ENCODE peak calls at places on chromosomes 1 and 21, in four cellular contexts. Q, M, H and G are unnamed samples.

GRCh38 chr1:61436491-61437120 is 288.3 kb downstream of the TM2D1 start:
- DNase-seq in Q (no peak), M (no peak), H (no peak), G (peak; percentile 62)

GRCh38 chr1:112386786-112387346 is 9.1 kb upstream of the CTTNBP2NL start:
- DNase-seq in Q (no peak), M (no peak), H (no peak), G (no peak)

GRCh38 chr1:45512641-45513054 is 9.0 kb downstream of the PRDX1 start:
- DNase-seq in Q (peak; percentile 84), M (no peak), H (no peak), G (peak; percentile 61)

GRCh38 chr1:145987926-145988325 is 8.5 kb downstream of the TXNIP start:
- DNase-seq in Q (no peak), M (no peak), H (no peak), G (no peak)

GRCh38 chr1:38463074-38463473 is 396.5 kb downstream of the RRAGC start:
- DNase-seq in Q (no peak), M (no peak), H (no peak), G (no peak)

GRCh38 chr1:205434738-205435137 is 12.9 kb upstream of the LEMD1 start:
- DNase-seq in Q (no peak), M (no peak), H (no peak), G (no peak)

GRCh38 chr1:221708076-221708571 is 33.8 kb downstream of the DUSP10 start:
- DNase-seq in Q (no peak), M (no peak), H (no peak), G (no peak)

GRCh38 chr1:43359696-43360095 is 915 bp downstream of the CDC20 start:
- DNase-seq in Q (no peak), M (no peak), H (no peak), G (no peak)

GRCh38 chr1:237799762-237800474 is 90.8 kb downstream of the ZP4 start:
- DNase-seq in Q (peak; percentile 93), M (no peak), H (no peak), G (peak; percentile 37)

GRCh38 chr1:9426291-9426711 is 113.0 kb upstream of the SLC25A33 start:
- DNase-seq in Q (no peak), M (no peak), H (no peak), G (no peak)

GRCh38 chr1:226886142-226886901 is 15.9 kb downstream of the PSEN2 start:
- DNase-seq in Q (no peak), M (no peak), H (no peak), G (no peak)

GRCh38 chr1:81950845-81951244 is 150.1 kb downstream of the ADGRL2 start:
- DNase-seq in Q (no peak), M (no peak), H (no peak), G (no peak)

GRCh38 chr1:8985915-8986813 is 40.1 kb downstream of the SLC2A7 start:
- DNase-seq in Q (no peak), M (peak; percentile 92), H (peak; percentile 92), G (peak; percentile 83)

GRCh38 chr1:201648911-201649775 is 110.2 kb downstream of the NAV1 start:
- DNase-seq in Q (no peak), M (no peak), H (no peak), G (no peak)

GRCh38 chr1:63322944-63323865 is 838 bp downstream of the FOXD3 start:
- DNase-seq in Q (peak; percentile 38), M (no peak), H (no peak), G (no peak)

DNA sequence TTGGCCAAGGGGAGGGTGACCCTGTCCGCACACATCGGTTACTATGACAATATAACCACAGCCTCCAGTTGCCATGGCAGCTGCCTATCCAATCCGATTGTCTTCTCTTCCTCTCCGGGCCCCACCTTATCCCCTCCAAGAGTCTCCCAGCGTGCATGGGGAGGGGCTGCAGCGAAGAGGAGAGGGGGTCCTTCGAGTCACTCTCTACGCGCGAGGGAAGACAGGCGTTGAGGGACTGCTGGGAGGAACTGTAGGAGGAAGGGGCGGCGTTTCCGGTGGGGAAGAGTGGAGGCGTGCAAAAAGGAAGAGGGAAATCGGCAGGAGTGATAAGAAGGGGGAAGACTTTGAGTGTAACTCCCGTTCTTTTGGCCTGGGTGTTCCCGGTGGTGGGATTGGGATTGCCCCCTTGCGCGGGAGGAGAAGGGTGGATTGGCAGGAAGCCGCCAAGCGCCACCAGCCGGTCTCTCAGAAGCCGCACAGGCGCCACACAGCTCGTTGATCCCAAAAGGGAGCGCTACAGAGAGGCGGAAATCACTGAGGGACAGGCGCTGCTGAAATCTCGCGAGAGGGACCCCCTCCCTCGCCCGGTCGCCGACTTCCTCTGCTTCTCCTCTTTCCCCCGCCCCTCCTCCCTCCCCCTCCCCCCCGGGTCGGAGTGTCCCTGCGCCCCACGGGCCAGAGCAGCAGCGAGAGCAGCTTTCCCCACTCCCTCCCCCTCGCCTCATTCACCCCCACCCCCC is 381 bp upstream of the SMG7 start:
- DNase-seq in Q (peak; percentile 99), M (peak; percentile 95), H (peak; percentile 91), G (peak; percentile 92)
- TF ChIP-seq CTCF in Q (no peak), M (no peak), H (no peak), G (no peak)

GRCh38 chr1:40384413-40384762 is 10.9 kb downstream of the SMAP2 start:
- DNase-seq in Q (no peak), M (no peak), H (no peak), G (no peak)
- H3K4me3 ChIP-seq in Q (no peak overlapping the region), M (no peak overlapping the region), H (no peak overlapping the region), G (no peak overlapping the region)

DNA sequence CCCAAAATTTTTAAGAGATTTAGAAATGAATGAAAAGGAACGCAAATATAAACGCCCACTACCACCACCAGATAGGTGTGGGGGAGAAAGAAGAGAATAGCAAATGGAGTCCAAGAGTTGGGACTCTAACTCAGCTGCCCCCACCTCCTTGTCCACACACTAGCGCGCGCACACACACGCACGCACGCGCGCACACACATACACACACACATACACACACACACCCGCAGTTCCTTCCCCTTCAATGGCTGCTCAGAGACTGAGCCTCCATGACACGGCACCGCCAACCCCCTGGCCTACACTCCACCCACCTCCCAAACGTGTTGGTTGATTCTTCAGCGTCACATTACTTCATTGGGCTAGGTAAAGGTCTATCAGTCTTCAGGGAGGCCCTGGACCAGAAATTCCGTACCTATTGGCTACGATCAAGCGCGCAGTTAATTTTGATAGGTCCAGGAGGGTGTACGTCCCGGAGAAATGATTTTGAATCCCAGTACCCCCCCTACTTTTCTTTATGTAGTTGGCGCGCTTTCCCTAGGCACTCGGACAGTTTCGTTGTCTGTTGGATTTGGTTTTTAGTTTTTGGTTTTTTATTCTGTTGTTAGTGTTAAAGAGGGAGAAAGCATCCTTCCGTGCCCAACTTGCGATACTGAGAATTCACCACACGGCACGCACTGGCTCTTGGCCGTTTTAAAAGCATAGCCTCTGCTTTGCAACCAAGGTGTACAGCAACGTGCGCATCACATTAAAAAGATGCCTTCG is at the start of gene ANP32E:
- DNase-seq in Q (peak; percentile 97), M (peak; percentile 98), H (peak; percentile 99), G (peak; percentile 99)
- TF ChIP-seq CTCF in Q (no peak), M (peak; percentile 62), H (no peak), G (no peak)

DNA sequence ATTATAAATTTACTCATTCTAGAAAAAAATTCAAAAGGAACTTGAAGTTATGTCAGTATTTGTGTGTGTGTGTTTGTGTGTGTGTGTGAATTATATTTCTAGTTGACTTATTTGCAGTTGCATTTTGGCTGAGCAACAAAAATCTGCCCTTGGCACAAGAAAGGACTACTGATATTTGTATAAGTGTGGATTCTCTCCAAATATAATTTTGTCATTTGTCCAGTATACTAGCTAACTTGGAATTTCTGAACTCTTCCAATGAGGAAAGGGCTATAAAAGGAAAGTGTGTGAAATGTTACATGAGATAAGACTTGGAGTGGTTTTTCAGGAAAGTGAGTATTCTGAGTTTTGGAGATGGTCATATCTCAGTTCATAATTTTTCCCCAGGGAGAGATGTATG is 1384.0 kb upstream of the B3GALT2 start:
- DNase-seq in Q (no peak), M (no peak), H (no peak), G (no peak)
- H3K4me3 ChIP-seq in Q (no peak overlapping the region), M (no peak overlapping the region), H (no peak overlapping the region), G (no peak overlapping the region)

GRCh38 chr1:35220976-35221375 is 28.0 kb upstream of the SFPQ start:
- DNase-seq in Q (no peak), M (no peak), H (no peak), G (peak; percentile 6)
- TF ChIP-seq CTCF in Q (peak; percentile 34), M (no peak), H (peak; percentile 18), G (peak; percentile 62)

DNA sequence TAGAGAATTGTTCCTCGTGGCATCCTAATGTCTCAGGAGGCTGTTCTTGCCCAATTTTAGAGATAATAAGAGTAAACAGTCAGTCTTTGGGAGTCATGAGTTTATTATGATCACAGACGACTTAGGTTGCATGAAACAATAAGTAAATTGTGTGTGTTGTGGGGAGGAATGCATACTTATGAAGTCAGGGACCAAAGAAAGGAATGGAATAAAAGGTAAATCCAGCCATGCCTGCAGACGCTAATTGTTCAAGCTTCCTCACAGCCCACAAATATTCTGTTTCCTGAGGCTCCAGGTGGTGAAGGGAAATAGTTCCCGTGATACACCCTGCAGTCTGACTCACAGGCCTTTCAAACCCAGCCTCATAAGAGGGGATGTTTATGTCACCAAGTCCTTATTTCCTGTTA is 919 bp downstream of the EPHX4 start:
- DNase-seq in Q (no peak), M (no peak), H (no peak), G (peak; percentile 44)
- H3K4me3 ChIP-seq in Q (peak overlapping the region; percentile 62), M (peak overlapping the region; percentile 82), H (no peak overlapping the region), G (peak overlapping the region; percentile 95)

GRCh38 chr21:31509108-31510017 is 150.1 kb upstream of the SOD1 start:
- DNase-seq in Q (peak; percentile 57), M (no peak), H (no peak), G (peak; percentile 73)
- TF ChIP-seq CTCF in Q (no peak), M (peak; percentile 8), H (no peak), G (peak; percentile 77)